ENCODE peak calls at places on chromosomes 12 and 14, in six cellular contexts. S, L, Y, C, F and P are unnamed samples.
A peak's percentile ranks its signal among the peaks of the same experiment; 100 is the strongest.

GRCh38 chr12:120101182-120101581 is 15.4 kb downstream of the RAB35 start:
- DNase-seq in S (no peak), L (no peak), Y (no peak), C (no peak), F (no peak), P (no peak)

GRCh38 chr14:104982548-104983230 is 2.9 kb upstream of the CLBA1 start:
- DNase-seq in S (peak; percentile 39), L (no peak), Y (no peak), C (no peak), F (no peak), P (no peak)

GRCh38 chr14:101575581-101575980 is 14.3 kb downstream of the DIO3 start:
- DNase-seq in S (no peak), L (no peak), Y (no peak), C (no peak), F (no peak), P (no peak)

GRCh38 chr12:25725874-25726273 is 172.8 kb upstream of the LMNTD1 start:
- DNase-seq in S (peak; percentile 16), L (peak; percentile 73), Y (no peak), C (no peak), F (no peak), P (no peak)

GRCh38 chr14:100262545-100262944 is 23.6 kb downstream of the YY1 start:
- DNase-seq in S (no peak), L (no peak), Y (no peak), C (no peak), F (no peak), P (no peak)

GRCh38 chr12:52171950-52172512 is 19.8 kb downstream of the KRT80 start:
- DNase-seq in S (peak; percentile 70), L (no peak), Y (no peak), C (no peak), F (peak; percentile 67), P (peak; percentile 53)

GRCh38 chr14:77133718-77134338 is 7.8 kb downstream of the ZDHHC22 start:
- DNase-seq in S (peak; percentile 60), L (peak; percentile 73), Y (no peak), C (peak; percentile 87), F (peak; percentile 63), P (peak; percentile 65)

GRCh38 chr12:12017798-12018197 is 52.9 kb upstream of the BCL2L14 start:
- DNase-seq in S (no peak), L (no peak), Y (no peak), C (peak; percentile 52), F (no peak), P (no peak)

GRCh38 chr12:40692617-40693502 is 621 bp downstream of the CNTN1 start:
- DNase-seq in S (peak; percentile 67), L (no peak), Y (no peak), C (no peak), F (no peak), P (peak; percentile 51)

GRCh38 chr12:98591209-98591608 is 2.3 kb upstream of the SLC25A3 start:
- DNase-seq in S (no peak), L (peak; percentile 13), Y (no peak), C (no peak), F (no peak), P (no peak)

GRCh38 chr14:51157012-51157411 is 62.1 kb upstream of the TRIM9 start:
- DNase-seq in S (peak; percentile 27), L (peak; percentile 13), Y (peak; percentile 16), C (peak; percentile 10), F (peak; percentile 75), P (peak; percentile 36)

GRCh38 chr14:54975856-54976255 is 51.0 kb downstream of the WDHD1 start:
- DNase-seq in S (no peak), L (no peak), Y (no peak), C (no peak), F (no peak), P (no peak)

GRCh38 chr14:102544745-102545460 is 35.3 kb upstream of the ANKRD9 start:
- DNase-seq in S (no peak), L (no peak), Y (no peak), C (no peak), F (no peak), P (no peak)

GRCh38 chr12:111757361-111758119 is 9.2 kb upstream of the ALDH2 start:
- DNase-seq in S (peak; percentile 17), L (peak; percentile 35), Y (no peak), C (peak; percentile 85), F (no peak), P (peak; percentile 47)

GRCh38 chr12:9347328-9348127 is 139.3 kb upstream of the PZP start:
- DNase-seq in S (peak; percentile 97), L (no peak), Y (peak; percentile 10), C (no peak), F (no peak), P (peak; percentile 30)

GRCh38 chr12:127567531-127567930 is 699.4 kb upstream of the TMEM132C start:
- DNase-seq in S (no peak), L (no peak), Y (no peak), C (no peak), F (no peak), P (no peak)

GRCh38 chr12:93183940-93184663 is 193.6 kb upstream of the NUDT4 start:
- DNase-seq in S (no peak), L (no peak), Y (no peak), C (peak; percentile 42), F (no peak), P (peak; percentile 21)